ENCODE peak calls at places on chromosomes 5 and 9, in four cellular contexts. C is HepG2, A is GM23338, G is K562. O is an unnamed sample.

GRCh38 chr5:81819556-81820314 is 68.8 kb upstream of the SSBP2 start:
- DNase-seq in C (no peak), A (no peak), G (no peak), O (no peak)

GRCh38 chr5:154395407-154396106 is 50.2 kb upstream of the SAP30L start:
- DNase-seq in C (no peak), A (peak; percentile 67), G (no peak), O (no peak)

GRCh38 chr5:92403308-92403707 is 1020.2 kb upstream of the ARRDC3 start:
- DNase-seq in C (no peak), A (no peak), G (no peak), O (no peak)

GRCh38 chr5:179822444-179822990 is 1.8 kb downstream of the SQSTM1 start:
- DNase-seq in C (no peak), A (no peak), G (no peak), O (no peak)

GRCh38 chr5:10601246-10602030 is 37.6 kb downstream of the ANKRD33B start:
- DNase-seq in C (peak; percentile 47), A (no peak), G (peak; percentile 55), O (no peak)

GRCh38 chr9:107711528-107711927 is 222.0 kb upstream of the KLF4 start:
- DNase-seq in C (no peak), A (no peak), G (no peak), O (no peak)

GRCh38 chr5:93221-93980 is 1.4 kb downstream of the PLEKHG4B start:
- DNase-seq in C (no peak), A (peak; percentile 33), G (no peak), O (no peak)

GRCh38 chr5:5288236-5288635 is 134.2 kb upstream of the ICE1 start:
- DNase-seq in C (no peak), A (no peak), G (no peak), O (no peak)

GRCh38 chr5:141338538-141339306 is at the start of gene PCDHGA2:
- DNase-seq in C (peak; percentile 18), A (peak; percentile 81), G (peak; percentile 63), O (no peak)

GRCh38 chr5:131109540-131110255 is 55.4 kb downstream of the HINT1 start:
- DNase-seq in C (peak; percentile 17), A (peak; percentile 56), G (peak; percentile 35), O (peak; percentile 12)

GRCh38 chr5:75189353-75189752 is 47.3 kb downstream of the ANKRD31 start:
- DNase-seq in C (peak; percentile 54), A (no peak), G (no peak), O (no peak)

GRCh38 chr5:93532370-93532769 is 48.6 kb downstream of the NR2F1-AS1 start:
- DNase-seq in C (peak; percentile 2), A (peak; percentile 3), G (no peak), O (no peak)

GRCh38 chr9:92406506-92406905 is 2.1 kb upstream of the OGN start:
- DNase-seq in C (no peak), A (no peak), G (no peak), O (peak; percentile 21)

DNA sequence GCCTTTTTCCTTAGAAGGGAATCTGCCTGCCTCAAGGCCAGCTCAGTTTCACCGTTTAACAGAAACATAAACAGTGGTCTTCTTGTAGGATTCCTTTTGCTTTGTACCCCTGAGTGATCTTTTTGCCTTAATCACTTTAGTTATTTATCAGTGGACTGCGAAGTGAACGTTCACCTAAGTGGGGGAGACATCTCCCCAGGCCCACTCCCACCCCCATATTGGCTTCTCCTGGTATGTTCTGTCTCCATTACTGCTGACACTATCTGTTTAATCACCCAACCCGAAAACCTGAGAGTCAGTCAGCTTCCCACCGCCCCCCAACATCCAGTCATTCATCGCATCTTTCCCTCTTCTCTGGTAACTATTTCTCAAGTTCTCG is 1.4 kb downstream of the SKP2 start:
- DNase-seq in C (no peak), A (no peak), G (peak; percentile 19), O (no peak)
- H3K27me3 ChIP-seq in C (no peaks in the 10 kb centered on the region), A (no peaks in the 10 kb centered on the region), G (no peaks in the 10 kb centered on the region), O (no peaks in the 10 kb centered on the region)

DNA sequence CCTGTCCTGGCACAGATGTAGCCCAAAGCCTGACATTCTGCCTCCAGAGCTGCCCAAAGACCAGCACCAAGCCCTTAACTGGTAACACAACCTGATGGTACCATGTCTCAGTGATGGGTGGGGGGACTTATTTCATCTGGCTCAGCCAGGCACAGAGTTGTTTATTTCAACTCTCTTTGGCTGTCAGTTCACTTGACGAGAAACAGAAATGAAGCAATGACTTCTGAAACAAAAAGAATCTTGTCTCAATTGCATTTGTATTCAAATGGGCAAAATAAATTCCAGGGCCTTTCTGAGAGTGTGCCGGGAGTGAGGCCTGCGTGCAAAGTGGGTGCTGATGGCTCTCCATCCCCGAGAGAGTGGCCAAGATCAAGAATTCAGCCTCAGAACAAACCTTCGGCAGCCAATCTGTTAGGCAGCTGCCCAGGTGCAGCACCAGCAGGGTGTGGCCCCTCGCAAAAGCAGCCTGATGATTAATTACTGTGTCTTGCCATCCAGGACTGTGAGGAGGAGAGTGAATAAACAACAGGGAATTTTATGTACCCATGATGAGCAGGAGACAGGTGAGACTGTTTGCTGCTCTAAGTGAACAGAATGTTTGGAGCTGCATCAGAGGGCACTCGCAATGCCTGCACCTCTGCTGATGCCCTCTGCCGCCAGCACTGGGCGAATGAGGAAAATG is 238.0 kb downstream of the HSPA4 start:
- DNase-seq in C (no peak), A (no peak), G (no peak), O (no peak)
- TF ChIP-seq CREB1 in C (no peak), A (no peak), G (no peak), O (no peak)

GRCh38 chr5:6719896-6720560 is 6.8 kb downstream of the TENT4A start:
- DNase-seq in C (no peak), A (peak; percentile 57), G (no peak), O (no peak)

GRCh38 chr5:6722015-6722414 is 8.8 kb downstream of the TENT4A start:
- DNase-seq in C (no peak), A (no peak), G (no peak), O (no peak)

GRCh38 chr5:6723122-6723885 is 10.1 kb downstream of the TENT4A start:
- DNase-seq in C (no peak), A (no peak), G (no peak), O (no peak)

GRCh38 chr5:6720561-6720921 is 7.3 kb downstream of the TENT4A start:
- DNase-seq in C (no peak), A (no peak), G (no peak), O (no peak)

DNA sequence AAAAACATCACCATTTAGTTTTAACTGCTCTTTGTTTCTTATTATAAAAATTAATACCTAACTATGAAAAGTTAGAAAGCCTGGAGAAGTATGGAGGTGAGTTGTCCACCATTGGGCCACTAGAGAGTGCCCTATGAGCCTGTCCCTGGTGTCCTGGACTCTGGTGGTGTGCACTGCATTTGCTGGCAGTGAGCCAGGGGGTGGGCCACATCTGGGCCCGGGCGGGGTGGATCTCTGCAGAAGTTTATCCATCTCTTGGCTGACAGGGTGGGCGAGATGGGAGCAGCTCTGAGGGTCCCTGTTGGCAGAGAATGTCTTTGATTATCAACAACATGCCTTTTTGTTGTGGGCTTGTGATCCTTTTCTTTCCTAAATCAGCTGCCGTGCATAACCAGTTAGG is 8.2 kb downstream of the TENT4A start:
- DNase-seq in C (no peak), A (no peak), G (peak; percentile 64), O (no peak)
- H3K4me1 ChIP-seq in C (peaks cover 43% of the 10 kb centered on the region), A (peaks cover 39% of the 10 kb centered on the region), G (peaks cover 11% of the 10 kb centered on the region), O (peaks cover 36% of the 10 kb centered on the region)

GRCh38 chr9:136204838-136205706 is at the start of gene LHX3:
- DNase-seq in C (no peak), A (peak; percentile 84), G (no peak), O (no peak)
- H3K27me3 ChIP-seq in C (peaks cover 36% of the 10 kb centered on the region), A (peaks cover 62% of the 10 kb centered on the region), G (peaks cover 17% of the 10 kb centered on the region), O (peaks cover 5% of the 10 kb centered on the region)

GRCh38 chr5:64144429-64145215 is 21.0 kb upstream of the RNF180 start:
- DNase-seq in C (no peak), A (no peak), G (no peak), O (no peak)
- TF ChIP-seq CREB1 in C (no peak), A (no peak), G (no peak), O (no peak)

GRCh38 chr5:35780236-35780635 is 76.5 kb upstream of the IL7R start:
- DNase-seq in C (no peak), A (no peak), G (no peak), O (no peak)
- H3K4me1 ChIP-seq in C (no peaks in the 10 kb centered on the region), A (no peaks in the 10 kb centered on the region), G (no peaks in the 10 kb centered on the region), O (no peaks in the 10 kb centered on the region)

GRCh38 chr9:135222991-135223760 is 135.7 kb downstream of the OLFM1 start:
- DNase-seq in C (no peak), A (no peak), G (no peak), O (no peak)

GRCh38 chr9:135221576-135221950 is 134.1 kb downstream of the OLFM1 start:
- DNase-seq in C (no peak), A (no peak), G (no peak), O (no peak)

GRCh38 chr9:135220601-135221575 is 133.4 kb downstream of the OLFM1 start:
- DNase-seq in C (no peak), A (no peak), G (no peak), O (no peak)

GRCh38 chr9:135223831-135224230 is 136.4 kb downstream of the OLFM1 start:
- DNase-seq in C (no peak), A (no peak), G (no peak), O (no peak)

DNA sequence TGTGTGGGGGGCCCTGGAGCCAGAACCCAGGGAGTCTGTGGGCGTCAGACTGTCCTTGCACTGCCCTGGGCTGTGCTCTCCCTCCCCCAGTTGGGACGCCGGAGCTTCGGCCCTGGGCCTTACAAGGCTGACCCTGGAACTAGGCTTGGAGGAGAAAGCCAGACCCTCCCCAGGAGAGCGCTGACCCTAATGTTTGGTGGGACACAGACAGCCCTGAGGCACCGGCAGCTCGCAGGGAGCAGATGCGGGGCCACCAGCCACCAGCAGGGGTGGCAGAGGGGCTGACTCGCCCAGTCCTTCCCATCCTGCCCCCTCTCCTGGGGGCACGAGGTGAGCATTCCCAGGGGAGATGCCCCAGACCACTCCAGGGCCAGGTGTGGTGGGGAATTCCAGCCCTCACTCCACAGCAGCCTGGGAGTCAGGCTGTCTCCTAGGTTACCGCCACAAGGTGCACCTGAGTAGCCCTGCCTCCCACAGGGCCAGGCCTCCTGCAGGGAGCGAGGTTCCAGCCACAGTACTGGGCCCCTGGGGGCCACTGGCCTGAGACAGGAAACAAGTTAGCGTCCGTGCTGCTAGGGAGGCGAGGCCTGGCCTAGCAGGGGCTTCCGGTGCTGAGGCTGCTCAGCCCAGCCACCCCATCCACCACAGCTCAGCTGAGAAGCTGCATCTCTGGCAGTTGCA is 134.6 kb downstream of the OLFM1 start:
- DNase-seq in C (no peak), A (peak; percentile 60), G (no peak), O (no peak)
- H3K27me3 ChIP-seq in C (peaks cover 56% of the 10 kb centered on the region), A (no peaks in the 10 kb centered on the region), G (peaks cover 6% of the 10 kb centered on the region), O (no peaks in the 10 kb centered on the region)

DNA sequence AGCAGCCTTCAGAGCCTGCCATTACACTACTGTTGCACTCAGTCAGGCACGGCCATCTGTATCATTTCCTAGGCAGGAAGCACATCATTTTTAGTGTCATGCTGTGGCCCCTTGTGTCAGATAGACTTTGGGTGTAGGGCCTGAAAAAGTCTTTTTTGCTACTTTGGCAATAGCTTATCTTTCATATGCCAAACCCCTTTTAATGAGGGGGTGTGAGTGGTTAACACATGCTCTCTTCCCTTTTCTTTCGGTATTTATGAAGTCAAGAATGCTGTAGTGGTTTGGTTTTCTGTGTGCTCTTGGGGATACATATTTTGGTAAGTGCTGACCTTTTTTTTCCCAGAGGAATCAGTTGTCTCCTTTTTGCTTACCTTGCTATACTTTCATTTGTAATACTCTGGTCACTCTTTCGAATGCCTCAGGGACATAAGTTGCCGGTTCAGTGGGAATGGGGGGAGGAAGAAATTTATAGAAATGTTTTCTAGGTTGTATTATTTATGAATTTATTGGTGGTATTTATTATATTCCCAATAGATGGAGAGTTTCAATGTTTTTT is 209.8 kb downstream of the CSNK1G3 start:
- DNase-seq in C (no peak), A (no peak), G (no peak), O (no peak)
- TF ChIP-seq CREB1 in C (no peak), A (no peak), G (no peak), O (no peak)

GRCh38 chr5:177432905-177433657 is 6.6 kb downstream of the GRK6 start:
- DNase-seq in C (no peak), A (no peak), G (no peak), O (no peak)
- H3K4me1 ChIP-seq in C (peaks cover 45% of the 10 kb centered on the region), A (peaks cover 5% of the 10 kb centered on the region), G (peaks cover 52% of the 10 kb centered on the region), O (peaks cover 47% of the 10 kb centered on the region)

GRCh38 chr9:98591696-98592095 is 117.0 kb downstream of the GABBR2 start:
- DNase-seq in C (no peak), A (no peak), G (no peak), O (no peak)
- H3K27me3 ChIP-seq in C (no peaks in the 10 kb centered on the region), A (no peaks in the 10 kb centered on the region), G (peaks cover 12% of the 10 kb centered on the region), O (no peaks in the 10 kb centered on the region)